ENCODE peak calls at places on chromosomes 11 and 22, in eight cellular contexts. One of them, this sample, is unnamed.

GRCh38 chr22:44718418-44718817 is 16.4 kb downstream of the PRR5 start:
- DNase-seq in heart left ventricle: no peak
- DNase-seq in T-cell: no peak
- DNase-seq in ureter: no peak
- DNase-seq in NCI-H2081: no peak
- DNase-seq in stimulated activated CD8-positive, alpha-beta memory T cell treated with anti-CD3 and anti-CD28 coated beads, Interleukin-4, amount 100 ng/mL, for 1 hour: no peak
- DNase-seq in activated T-helper 1 cell treated with anti-CD3 and anti-CD28 coated beads, Interleukin-12 subunit alpha, Interleukin-12 subunit beta, Interleukin-2, Interleukin-4 antibody, amounts not matched to agents 30 ng/mL and 10 ng/mL and 1 ng/mL, durations not matched to agents 14 hours and 24 hours and 36 hours: no peak
- DNase-seq in naive thymus-derived CD8-positive, alpha-beta T cell: no peak
- DNase-seq in this sample: no peak

GRCh38 chr11:121145826-121146225 is 44.8 kb downstream of the TECTA start:
- DNase-seq in ureter: peak; percentile 4
- DNase-seq in stimulated activated CD8-positive, alpha-beta memory T cell treated with anti-CD3 and anti-CD28 coated beads, Interleukin-4, amount 100 ng/mL, for 1 hour: no peak
- DNase-seq in heart left ventricle: no peak
- DNase-seq in T-cell: no peak
- DNase-seq in activated T-helper 1 cell treated with anti-CD3 and anti-CD28 coated beads, Interleukin-12 subunit alpha, Interleukin-12 subunit beta, Interleukin-2, Interleukin-4 antibody, amounts not matched to agents 30 ng/mL and 10 ng/mL and 1 ng/mL, durations not matched to agents 14 hours and 24 hours and 36 hours: no peak
- DNase-seq in NCI-H2081: no peak
- DNase-seq in naive thymus-derived CD8-positive, alpha-beta T cell: no peak
- DNase-seq in this sample: no peak

GRCh38 chr11:106061936-106062591 is 15.1 kb downstream of the KBTBD3 start:
- DNase-seq in NCI-H2081: no peak
- DNase-seq in ureter: no peak
- DNase-seq in stimulated activated CD8-positive, alpha-beta memory T cell treated with anti-CD3 and anti-CD28 coated beads, Interleukin-4, amount 100 ng/mL, for 1 hour: no peak
- DNase-seq in activated T-helper 1 cell treated with anti-CD3 and anti-CD28 coated beads, Interleukin-12 subunit alpha, Interleukin-12 subunit beta, Interleukin-2, Interleukin-4 antibody, amounts not matched to agents 30 ng/mL and 10 ng/mL and 1 ng/mL, durations not matched to agents 14 hours and 24 hours and 36 hours: no peak
- DNase-seq in naive thymus-derived CD8-positive, alpha-beta T cell: no peak
- DNase-seq in T-cell: no peak
- DNase-seq in heart left ventricle: no peak
- DNase-seq in this sample: no peak

GRCh38 chr22:31879585-31879984 is 64.8 kb upstream of the YWHAH start:
- DNase-seq in stimulated activated CD8-positive, alpha-beta memory T cell treated with anti-CD3 and anti-CD28 coated beads, Interleukin-4, amount 100 ng/mL, for 1 hour: no peak
- DNase-seq in ureter: no peak
- DNase-seq in NCI-H2081: no peak
- DNase-seq in activated T-helper 1 cell treated with anti-CD3 and anti-CD28 coated beads, Interleukin-12 subunit alpha, Interleukin-12 subunit beta, Interleukin-2, Interleukin-4 antibody, amounts not matched to agents 30 ng/mL and 10 ng/mL and 1 ng/mL, durations not matched to agents 14 hours and 24 hours and 36 hours: no peak
- DNase-seq in heart left ventricle: no peak
- DNase-seq in T-cell: no peak
- DNase-seq in naive thymus-derived CD8-positive, alpha-beta T cell: no peak
- DNase-seq in this sample: no peak

GRCh38 chr11:77203901-77204755 is 76.1 kb downstream of the MYO7A start:
- DNase-seq in T-cell: no peak
- DNase-seq in heart left ventricle: no peak
- DNase-seq in naive thymus-derived CD8-positive, alpha-beta T cell: no peak
- DNase-seq in ureter: peak; percentile 34
- DNase-seq in stimulated activated CD8-positive, alpha-beta memory T cell treated with anti-CD3 and anti-CD28 coated beads, Interleukin-4, amount 100 ng/mL, for 1 hour: no peak
- DNase-seq in NCI-H2081: no peak
- DNase-seq in activated T-helper 1 cell treated with anti-CD3 and anti-CD28 coated beads, Interleukin-12 subunit alpha, Interleukin-12 subunit beta, Interleukin-2, Interleukin-4 antibody, amounts not matched to agents 30 ng/mL and 10 ng/mL and 1 ng/mL, durations not matched to agents 14 hours and 24 hours and 36 hours: no peak
- DNase-seq in this sample: no peak

GRCh38 chr22:29043906-29044575 is 17.6 kb downstream of the C22orf31 start:
- DNase-seq in heart left ventricle: no peak
- DNase-seq in stimulated activated CD8-positive, alpha-beta memory T cell treated with anti-CD3 and anti-CD28 coated beads, Interleukin-4, amount 100 ng/mL, for 1 hour: no peak
- DNase-seq in ureter: no peak
- DNase-seq in naive thymus-derived CD8-positive, alpha-beta T cell: no peak
- DNase-seq in NCI-H2081: no peak
- DNase-seq in activated T-helper 1 cell treated with anti-CD3 and anti-CD28 coated beads, Interleukin-12 subunit alpha, Interleukin-12 subunit beta, Interleukin-2, Interleukin-4 antibody, amounts not matched to agents 30 ng/mL and 10 ng/mL and 1 ng/mL, durations not matched to agents 14 hours and 24 hours and 36 hours: no peak
- DNase-seq in T-cell: no peak
- DNase-seq in this sample: no peak

GRCh38 chr22:49663311-49663711 is 164.4 kb downstream of the BRD1 start:
- DNase-seq in naive thymus-derived CD8-positive, alpha-beta T cell: no peak
- DNase-seq in activated T-helper 1 cell treated with anti-CD3 and anti-CD28 coated beads, Interleukin-12 subunit alpha, Interleukin-12 subunit beta, Interleukin-2, Interleukin-4 antibody, amounts not matched to agents 30 ng/mL and 10 ng/mL and 1 ng/mL, durations not matched to agents 14 hours and 24 hours and 36 hours: no peak
- DNase-seq in ureter: peak; percentile 28
- DNase-seq in T-cell: no peak
- DNase-seq in NCI-H2081: no peak
- DNase-seq in stimulated activated CD8-positive, alpha-beta memory T cell treated with anti-CD3 and anti-CD28 coated beads, Interleukin-4, amount 100 ng/mL, for 1 hour: no peak
- DNase-seq in heart left ventricle: peak; percentile 3
- DNase-seq in this sample: no peak

GRCh38 chr11:63623513-63624140 is 9.4 kb upstream of the PLAAT3 start:
- DNase-seq in heart left ventricle: no peak
- DNase-seq in T-cell: no peak
- DNase-seq in ureter: no peak
- DNase-seq in naive thymus-derived CD8-positive, alpha-beta T cell: no peak
- DNase-seq in stimulated activated CD8-positive, alpha-beta memory T cell treated with anti-CD3 and anti-CD28 coated beads, Interleukin-4, amount 100 ng/mL, for 1 hour: no peak
- DNase-seq in activated T-helper 1 cell treated with anti-CD3 and anti-CD28 coated beads, Interleukin-12 subunit alpha, Interleukin-12 subunit beta, Interleukin-2, Interleukin-4 antibody, amounts not matched to agents 30 ng/mL and 10 ng/mL and 1 ng/mL, durations not matched to agents 14 hours and 24 hours and 36 hours: no peak
- DNase-seq in NCI-H2081: no peak
- DNase-seq in this sample: no peak

GRCh38 chr11:106276859-106277436 is 199.5 kb downstream of the AASDHPPT start:
- DNase-seq in ureter: no peak
- DNase-seq in naive thymus-derived CD8-positive, alpha-beta T cell: no peak
- DNase-seq in NCI-H2081: no peak
- DNase-seq in stimulated activated CD8-positive, alpha-beta memory T cell treated with anti-CD3 and anti-CD28 coated beads, Interleukin-4, amount 100 ng/mL, for 1 hour: no peak
- DNase-seq in activated T-helper 1 cell treated with anti-CD3 and anti-CD28 coated beads, Interleukin-12 subunit alpha, Interleukin-12 subunit beta, Interleukin-2, Interleukin-4 antibody, amounts not matched to agents 30 ng/mL and 10 ng/mL and 1 ng/mL, durations not matched to agents 14 hours and 24 hours and 36 hours: no peak
- DNase-seq in heart left ventricle: no peak
- DNase-seq in T-cell: no peak
- DNase-seq in this sample: no peak

GRCh38 chr11:129077191-129077590 is 114.9 kb downstream of the ARHGAP32 start:
- DNase-seq in ureter: no peak
- DNase-seq in T-cell: no peak
- DNase-seq in stimulated activated CD8-positive, alpha-beta memory T cell treated with anti-CD3 and anti-CD28 coated beads, Interleukin-4, amount 100 ng/mL, for 1 hour: no peak
- DNase-seq in NCI-H2081: peak; percentile 76
- DNase-seq in activated T-helper 1 cell treated with anti-CD3 and anti-CD28 coated beads, Interleukin-12 subunit alpha, Interleukin-12 subunit beta, Interleukin-2, Interleukin-4 antibody, amounts not matched to agents 30 ng/mL and 10 ng/mL and 1 ng/mL, durations not matched to agents 14 hours and 24 hours and 36 hours: no peak
- DNase-seq in naive thymus-derived CD8-positive, alpha-beta T cell: no peak
- DNase-seq in heart left ventricle: no peak
- DNase-seq in this sample: no peak

GRCh38 chr11:34274712-34275398 is 83.0 kb downstream of the ABTB2 start:
- DNase-seq in ureter: peak; percentile 86
- DNase-seq in T-cell: no peak
- DNase-seq in activated T-helper 1 cell treated with anti-CD3 and anti-CD28 coated beads, Interleukin-12 subunit alpha, Interleukin-12 subunit beta, Interleukin-2, Interleukin-4 antibody, amounts not matched to agents 30 ng/mL and 10 ng/mL and 1 ng/mL, durations not matched to agents 14 hours and 24 hours and 36 hours: no peak
- DNase-seq in NCI-H2081: no peak
- DNase-seq in naive thymus-derived CD8-positive, alpha-beta T cell: no peak
- DNase-seq in stimulated activated CD8-positive, alpha-beta memory T cell treated with anti-CD3 and anti-CD28 coated beads, Interleukin-4, amount 100 ng/mL, for 1 hour: no peak
- DNase-seq in heart left ventricle: peak; percentile 82
- DNase-seq in this sample: no peak

GRCh38 chr11:18236664-18237356 is at the start of gene SAA4:
- DNase-seq in stimulated activated CD8-positive, alpha-beta memory T cell treated with anti-CD3 and anti-CD28 coated beads, Interleukin-4, amount 100 ng/mL, for 1 hour: no peak
- DNase-seq in T-cell: no peak
- DNase-seq in activated T-helper 1 cell treated with anti-CD3 and anti-CD28 coated beads, Interleukin-12 subunit alpha, Interleukin-12 subunit beta, Interleukin-2, Interleukin-4 antibody, amounts not matched to agents 30 ng/mL and 10 ng/mL and 1 ng/mL, durations not matched to agents 14 hours and 24 hours and 36 hours: no peak
- DNase-seq in heart left ventricle: no peak
- DNase-seq in ureter: no peak
- DNase-seq in NCI-H2081: no peak
- DNase-seq in naive thymus-derived CD8-positive, alpha-beta T cell: no peak
- DNase-seq in this sample: no peak

GRCh38 chr11:104484784-104485554 is 321.0 kb upstream of the PDGFD start:
- DNase-seq in activated T-helper 1 cell treated with anti-CD3 and anti-CD28 coated beads, Interleukin-12 subunit alpha, Interleukin-12 subunit beta, Interleukin-2, Interleukin-4 antibody, amounts not matched to agents 30 ng/mL and 10 ng/mL and 1 ng/mL, durations not matched to agents 14 hours and 24 hours and 36 hours: no peak
- DNase-seq in stimulated activated CD8-positive, alpha-beta memory T cell treated with anti-CD3 and anti-CD28 coated beads, Interleukin-4, amount 100 ng/mL, for 1 hour: no peak
- DNase-seq in naive thymus-derived CD8-positive, alpha-beta T cell: no peak
- DNase-seq in NCI-H2081: no peak
- DNase-seq in T-cell: no peak
- DNase-seq in heart left ventricle: no peak
- DNase-seq in ureter: no peak
- DNase-seq in this sample: no peak

GRCh38 chr11:12901272-12901671 is 107.8 kb upstream of the RASSF10 start:
- DNase-seq in stimulated activated CD8-positive, alpha-beta memory T cell treated with anti-CD3 and anti-CD28 coated beads, Interleukin-4, amount 100 ng/mL, for 1 hour: no peak
- DNase-seq in T-cell: no peak
- DNase-seq in naive thymus-derived CD8-positive, alpha-beta T cell: no peak
- DNase-seq in activated T-helper 1 cell treated with anti-CD3 and anti-CD28 coated beads, Interleukin-12 subunit alpha, Interleukin-12 subunit beta, Interleukin-2, Interleukin-4 antibody, amounts not matched to agents 30 ng/mL and 10 ng/mL and 1 ng/mL, durations not matched to agents 14 hours and 24 hours and 36 hours: no peak
- DNase-seq in heart left ventricle: no peak
- DNase-seq in ureter: no peak
- DNase-seq in NCI-H2081: no peak
- DNase-seq in this sample: no peak

GRCh38 chr11:61532136-61533038 is 23.8 kb downstream of the LRRC10B start:
- DNase-seq in stimulated activated CD8-positive, alpha-beta memory T cell treated with anti-CD3 and anti-CD28 coated beads, Interleukin-4, amount 100 ng/mL, for 1 hour: peak; percentile 3
- DNase-seq in NCI-H2081: peak; percentile 8
- DNase-seq in T-cell: peak; percentile 20
- DNase-seq in activated T-helper 1 cell treated with anti-CD3 and anti-CD28 coated beads, Interleukin-12 subunit alpha, Interleukin-12 subunit beta, Interleukin-2, Interleukin-4 antibody, amounts not matched to agents 30 ng/mL and 10 ng/mL and 1 ng/mL, durations not matched to agents 14 hours and 24 hours and 36 hours: no peak
- DNase-seq in ureter: no peak
- DNase-seq in heart left ventricle: no peak
- DNase-seq in naive thymus-derived CD8-positive, alpha-beta T cell: peak; percentile 30
- DNase-seq in this sample: peak; percentile 22

GRCh38 chr11:134468796-134469195 is 56.8 kb upstream of the B3GAT1 start:
- DNase-seq in T-cell: no peak
- DNase-seq in activated T-helper 1 cell treated with anti-CD3 and anti-CD28 coated beads, Interleukin-12 subunit alpha, Interleukin-12 subunit beta, Interleukin-2, Interleukin-4 antibody, amounts not matched to agents 30 ng/mL and 10 ng/mL and 1 ng/mL, durations not matched to agents 14 hours and 24 hours and 36 hours: no peak
- DNase-seq in stimulated activated CD8-positive, alpha-beta memory T cell treated with anti-CD3 and anti-CD28 coated beads, Interleukin-4, amount 100 ng/mL, for 1 hour: no peak
- DNase-seq in naive thymus-derived CD8-positive, alpha-beta T cell: no peak
- DNase-seq in heart left ventricle: no peak
- DNase-seq in NCI-H2081: peak; percentile 2
- DNase-seq in ureter: no peak
- DNase-seq in this sample: no peak

GRCh38 chr22:44026630-44027511 is 2.8 kb downstream of the PARVB start:
- DNase-seq in T-cell: peak; percentile 49
- DNase-seq in naive thymus-derived CD8-positive, alpha-beta T cell: no peak
- DNase-seq in heart left ventricle: peak; percentile 86
- DNase-seq in NCI-H2081: no peak
- DNase-seq in ureter: peak; percentile 73
- DNase-seq in stimulated activated CD8-positive, alpha-beta memory T cell treated with anti-CD3 and anti-CD28 coated beads, Interleukin-4, amount 100 ng/mL, for 1 hour: peak; percentile 39
- DNase-seq in activated T-helper 1 cell treated with anti-CD3 and anti-CD28 coated beads, Interleukin-12 subunit alpha, Interleukin-12 subunit beta, Interleukin-2, Interleukin-4 antibody, amounts not matched to agents 30 ng/mL and 10 ng/mL and 1 ng/mL, durations not matched to agents 14 hours and 24 hours and 36 hours: peak; percentile 73
- DNase-seq in this sample: peak; percentile 66

GRCh38 chr11:117300301-117300700 is 9.2 kb downstream of the BACE1-AS start:
- DNase-seq in naive thymus-derived CD8-positive, alpha-beta T cell: no peak
- DNase-seq in heart left ventricle: peak; percentile 25
- DNase-seq in activated T-helper 1 cell treated with anti-CD3 and anti-CD28 coated beads, Interleukin-12 subunit alpha, Interleukin-12 subunit beta, Interleukin-2, Interleukin-4 antibody, amounts not matched to agents 30 ng/mL and 10 ng/mL and 1 ng/mL, durations not matched to agents 14 hours and 24 hours and 36 hours: no peak
- DNase-seq in ureter: peak; percentile 66
- DNase-seq in NCI-H2081: no peak
- DNase-seq in T-cell: no peak
- DNase-seq in stimulated activated CD8-positive, alpha-beta memory T cell treated with anti-CD3 and anti-CD28 coated beads, Interleukin-4, amount 100 ng/mL, for 1 hour: no peak
- DNase-seq in this sample: no peak

GRCh38 chr11:111308140-111308539 is 9.8 kb downstream of the POU2AF3 start:
- DNase-seq in stimulated activated CD8-positive, alpha-beta memory T cell treated with anti-CD3 and anti-CD28 coated beads, Interleukin-4, amount 100 ng/mL, for 1 hour: no peak
- DNase-seq in heart left ventricle: no peak
- DNase-seq in activated T-helper 1 cell treated with anti-CD3 and anti-CD28 coated beads, Interleukin-12 subunit alpha, Interleukin-12 subunit beta, Interleukin-2, Interleukin-4 antibody, amounts not matched to agents 30 ng/mL and 10 ng/mL and 1 ng/mL, durations not matched to agents 14 hours and 24 hours and 36 hours: no peak
- DNase-seq in naive thymus-derived CD8-positive, alpha-beta T cell: no peak
- DNase-seq in ureter: peak; percentile 41
- DNase-seq in T-cell: no peak
- DNase-seq in NCI-H2081: peak; percentile 99
- DNase-seq in this sample: no peak

GRCh38 chr22:28268845-28269244 is 349.8 kb upstream of the PITPNB start:
- DNase-seq in NCI-H2081: no peak
- DNase-seq in naive thymus-derived CD8-positive, alpha-beta T cell: no peak
- DNase-seq in T-cell: no peak
- DNase-seq in heart left ventricle: peak; percentile 11
- DNase-seq in stimulated activated CD8-positive, alpha-beta memory T cell treated with anti-CD3 and anti-CD28 coated beads, Interleukin-4, amount 100 ng/mL, for 1 hour: no peak
- DNase-seq in ureter: no peak
- DNase-seq in activated T-helper 1 cell treated with anti-CD3 and anti-CD28 coated beads, Interleukin-12 subunit alpha, Interleukin-12 subunit beta, Interleukin-2, Interleukin-4 antibody, amounts not matched to agents 30 ng/mL and 10 ng/mL and 1 ng/mL, durations not matched to agents 14 hours and 24 hours and 36 hours: no peak
- DNase-seq in this sample: no peak

GRCh38 chr22:17949926-17950473 is 74.4 kb downstream of the MICAL3 start:
- DNase-seq in stimulated activated CD8-positive, alpha-beta memory T cell treated with anti-CD3 and anti-CD28 coated beads, Interleukin-4, amount 100 ng/mL, for 1 hour: no peak
- DNase-seq in ureter: no peak
- DNase-seq in activated T-helper 1 cell treated with anti-CD3 and anti-CD28 coated beads, Interleukin-12 subunit alpha, Interleukin-12 subunit beta, Interleukin-2, Interleukin-4 antibody, amounts not matched to agents 30 ng/mL and 10 ng/mL and 1 ng/mL, durations not matched to agents 14 hours and 24 hours and 36 hours: no peak
- DNase-seq in NCI-H2081: no peak
- DNase-seq in heart left ventricle: no peak
- DNase-seq in naive thymus-derived CD8-positive, alpha-beta T cell: no peak
- DNase-seq in T-cell: no peak
- DNase-seq in this sample: no peak

GRCh38 chr11:65650547-65651338 is 12.0 kb downstream of the RELA start:
- DNase-seq in NCI-H2081: no peak
- DNase-seq in stimulated activated CD8-positive, alpha-beta memory T cell treated with anti-CD3 and anti-CD28 coated beads, Interleukin-4, amount 100 ng/mL, for 1 hour: no peak
- DNase-seq in heart left ventricle: peak; percentile 18
- DNase-seq in T-cell: no peak
- DNase-seq in naive thymus-derived CD8-positive, alpha-beta T cell: no peak
- DNase-seq in ureter: peak; percentile 62
- DNase-seq in activated T-helper 1 cell treated with anti-CD3 and anti-CD28 coated beads, Interleukin-12 subunit alpha, Interleukin-12 subunit beta, Interleukin-2, Interleukin-4 antibody, amounts not matched to agents 30 ng/mL and 10 ng/mL and 1 ng/mL, durations not matched to agents 14 hours and 24 hours and 36 hours: no peak
- DNase-seq in this sample: no peak

GRCh38 chr11:9726313-9727022 is 62.6 kb downstream of the SWAP70 start:
- DNase-seq in T-cell: no peak
- DNase-seq in NCI-H2081: peak; percentile 82
- DNase-seq in naive thymus-derived CD8-positive, alpha-beta T cell: no peak
- DNase-seq in ureter: no peak
- DNase-seq in stimulated activated CD8-positive, alpha-beta memory T cell treated with anti-CD3 and anti-CD28 coated beads, Interleukin-4, amount 100 ng/mL, for 1 hour: no peak
- DNase-seq in activated T-helper 1 cell treated with anti-CD3 and anti-CD28 coated beads, Interleukin-12 subunit alpha, Interleukin-12 subunit beta, Interleukin-2, Interleukin-4 antibody, amounts not matched to agents 30 ng/mL and 10 ng/mL and 1 ng/mL, durations not matched to agents 14 hours and 24 hours and 36 hours: no peak
- DNase-seq in heart left ventricle: no peak
- DNase-seq in this sample: no peak

GRCh38 chr11:85762226-85762625 is 48.7 kb downstream of the SYTL2 start:
- DNase-seq in activated T-helper 1 cell treated with anti-CD3 and anti-CD28 coated beads, Interleukin-12 subunit alpha, Interleukin-12 subunit beta, Interleukin-2, Interleukin-4 antibody, amounts not matched to agents 30 ng/mL and 10 ng/mL and 1 ng/mL, durations not matched to agents 14 hours and 24 hours and 36 hours: no peak
- DNase-seq in NCI-H2081: no peak
- DNase-seq in heart left ventricle: no peak
- DNase-seq in ureter: no peak
- DNase-seq in T-cell: no peak
- DNase-seq in naive thymus-derived CD8-positive, alpha-beta T cell: no peak
- DNase-seq in stimulated activated CD8-positive, alpha-beta memory T cell treated with anti-CD3 and anti-CD28 coated beads, Interleukin-4, amount 100 ng/mL, for 1 hour: no peak
- DNase-seq in this sample: no peak

GRCh38 chr11:61834278-61835004 is 6.3 kb downstream of the FADS2 start:
- DNase-seq in naive thymus-derived CD8-positive, alpha-beta T cell: peak; percentile 24
- DNase-seq in T-cell: peak; percentile 25
- DNase-seq in activated T-helper 1 cell treated with anti-CD3 and anti-CD28 coated beads, Interleukin-12 subunit alpha, Interleukin-12 subunit beta, Interleukin-2, Interleukin-4 antibody, amounts not matched to agents 30 ng/mL and 10 ng/mL and 1 ng/mL, durations not matched to agents 14 hours and 24 hours and 36 hours: peak; percentile 72
- DNase-seq in ureter: peak; percentile 67
- DNase-seq in heart left ventricle: peak; percentile 69
- DNase-seq in stimulated activated CD8-positive, alpha-beta memory T cell treated with anti-CD3 and anti-CD28 coated beads, Interleukin-4, amount 100 ng/mL, for 1 hour: no peak
- DNase-seq in NCI-H2081: peak; percentile 78
- DNase-seq in this sample: peak; percentile 57

GRCh38 chr11:111525456-111525855 is 10.9 kb downstream of the HOATZ start:
- DNase-seq in ureter: no peak
- DNase-seq in stimulated activated CD8-positive, alpha-beta memory T cell treated with anti-CD3 and anti-CD28 coated beads, Interleukin-4, amount 100 ng/mL, for 1 hour: no peak
- DNase-seq in activated T-helper 1 cell treated with anti-CD3 and anti-CD28 coated beads, Interleukin-12 subunit alpha, Interleukin-12 subunit beta, Interleukin-2, Interleukin-4 antibody, amounts not matched to agents 30 ng/mL and 10 ng/mL and 1 ng/mL, durations not matched to agents 14 hours and 24 hours and 36 hours: no peak
- DNase-seq in heart left ventricle: no peak
- DNase-seq in T-cell: no peak
- DNase-seq in NCI-H2081: no peak
- DNase-seq in naive thymus-derived CD8-positive, alpha-beta T cell: no peak
- DNase-seq in this sample: no peak

GRCh38 chr11:75281469-75282095 is 41.0 kb downstream of the TPBGL start:
- DNase-seq in ureter: no peak
- DNase-seq in NCI-H2081: no peak
- DNase-seq in naive thymus-derived CD8-positive, alpha-beta T cell: no peak
- DNase-seq in heart left ventricle: no peak
- DNase-seq in activated T-helper 1 cell treated with anti-CD3 and anti-CD28 coated beads, Interleukin-12 subunit alpha, Interleukin-12 subunit beta, Interleukin-2, Interleukin-4 antibody, amounts not matched to agents 30 ng/mL and 10 ng/mL and 1 ng/mL, durations not matched to agents 14 hours and 24 hours and 36 hours: no peak
- DNase-seq in T-cell: no peak
- DNase-seq in stimulated activated CD8-positive, alpha-beta memory T cell treated with anti-CD3 and anti-CD28 coated beads, Interleukin-4, amount 100 ng/mL, for 1 hour: no peak
- DNase-seq in this sample: no peak

GRCh38 chr11:12318791-12319733 is 58.3 kb upstream of the PARVA start:
- DNase-seq in NCI-H2081: peak; percentile 98
- DNase-seq in T-cell: no peak
- DNase-seq in naive thymus-derived CD8-positive, alpha-beta T cell: no peak
- DNase-seq in activated T-helper 1 cell treated with anti-CD3 and anti-CD28 coated beads, Interleukin-12 subunit alpha, Interleukin-12 subunit beta, Interleukin-2, Interleukin-4 antibody, amounts not matched to agents 30 ng/mL and 10 ng/mL and 1 ng/mL, durations not matched to agents 14 hours and 24 hours and 36 hours: no peak
- DNase-seq in ureter: no peak
- DNase-seq in heart left ventricle: no peak
- DNase-seq in stimulated activated CD8-positive, alpha-beta memory T cell treated with anti-CD3 and anti-CD28 coated beads, Interleukin-4, amount 100 ng/mL, for 1 hour: no peak
- DNase-seq in this sample: peak; percentile 86

GRCh38 chr11:43819926-43820325 is 60.7 kb upstream of the ALKBH3 start:
- DNase-seq in heart left ventricle: no peak
- DNase-seq in ureter: no peak
- DNase-seq in T-cell: no peak
- DNase-seq in NCI-H2081: no peak
- DNase-seq in activated T-helper 1 cell treated with anti-CD3 and anti-CD28 coated beads, Interleukin-12 subunit alpha, Interleukin-12 subunit beta, Interleukin-2, Interleukin-4 antibody, amounts not matched to agents 30 ng/mL and 10 ng/mL and 1 ng/mL, durations not matched to agents 14 hours and 24 hours and 36 hours: no peak
- DNase-seq in stimulated activated CD8-positive, alpha-beta memory T cell treated with anti-CD3 and anti-CD28 coated beads, Interleukin-4, amount 100 ng/mL, for 1 hour: no peak
- DNase-seq in naive thymus-derived CD8-positive, alpha-beta T cell: no peak
- DNase-seq in this sample: no peak

This sample was measured in HAP-1.